ENCODE peak calls at places on chromosome 3, in nine cellular contexts. P is MM.1S, H is brain microvascular endothelial cell, L is NCI-H1048, Z is GM13977, Q is Daoy, O is AG08396, W is stomach, M is caudate nucleus. R is an unnamed sample.

GRCh38 chr3:933311-933710 is 159.5 kb upstream of the CNTN6 start:
- DNase-seq in W (no peak), O (no peak), M (no peak), Q (no peak), L (no peak), Z (no peak), P (no peak), H (no peak), R (peak)

GRCh38 chr3:69659180-69659915 is 79.9 kb upstream of the MITF start:
- DNase-seq in Z (no peak), H (no peak), W (no peak), Q (no peak), O (no peak), M (no peak), P (no peak), L (no peak), R (no peak)

GRCh38 chr3:141681390-141681780 is 56.7 kb upstream of the RNF7 start:
- DNase-seq in Z (no peak), H (no peak), L (no peak), O (no peak), Q (no peak), W (no peak), P (no peak), M (no peak), R (no peak)

GRCh38 chr3:81620813-81621212 is 140.6 kb downstream of the GBE1 start:
- DNase-seq in H (no peak), P (no peak), M (no peak), Q (no peak), L (no peak), Z (no peak), O (no peak), W (no peak), R (no peak)

GRCh38 chr3:35777065-35777464 is 137.7 kb downstream of the ARPP21 start:
- DNase-seq in M (no peak), Z (no peak), P (no peak), O (no peak), H (no peak), L (no peak), Q (no peak), W (no peak), R (no peak)

GRCh38 chr3:22007376-22007775 is 256.4 kb upstream of the ZNF385D start:
- DNase-seq in H (no peak), M (no peak), O (no peak), L (no peak), P (no peak), W (no peak), Q (no peak), Z (no peak), R (no peak)

GRCh38 chr3:170726976-170727661 is 141.2 kb upstream of the SLC7A14 start:
- DNase-seq in O (peak), L (no peak), H (peak), M (no peak), Z (no peak), W (no peak), Q (peak), P (no peak), R (no peak)

GRCh38 chr3:12545473-12545791 is at the start of gene MKRN2OS:
- DNase-seq in M (no peak), Z (no peak), H (no peak), L (no peak), Q (peak), P (no peak), W (peak), O (no peak), R (no peak)

GRCh38 chr3:16374047-16375019 is 109.3 kb downstream of the OXNAD1 start:
- DNase-seq in H (no peak), O (no peak), M (no peak), Z (no peak), W (no peak), Q (no peak), P (no peak), L (no peak), R (no peak)

GRCh38 chr3:106332884-106333283 is 464.1 kb upstream of the CBLB start:
- DNase-seq in P (no peak), W (no peak), L (no peak), O (no peak), Z (no peak), H (no peak), M (no peak), Q (peak), R (no peak)

GRCh38 chr3:140343211-140343610 is 334.7 kb upstream of the TRIM42 start:
- DNase-seq in Q (no peak), M (no peak), L (no peak), P (no peak), O (no peak), W (no peak), Z (no peak), H (no peak), R (no peak)

GRCh38 chr3:131338948-131339640 is 42.5 kb upstream of the NUDT16 start:
- DNase-seq in M (no peak), P (no peak), Z (no peak), Q (no peak), H (no peak), L (no peak), O (no peak), W (no peak), R (no peak)

GRCh38 chr3:14687360-14687759 is 12.4 kb downstream of the C3orf20 start:
- DNase-seq in Z (no peak), H (no peak), Q (no peak), L (no peak), W (no peak), M (no peak), P (peak), O (no peak), R (peak)

GRCh38 chr3:99128740-99129505 is 227.4 kb upstream of the DCBLD2 start:
- DNase-seq in P (no peak), M (no peak), O (peak), L (no peak), Z (no peak), W (no peak), Q (peak), H (peak), R (no peak)

GRCh38 chr3:152328841-152329240 is 60.1 kb downstream of the MBNL1 start:
- DNase-seq in Z (no peak), Q (peak), P (no peak), M (no peak), L (no peak), O (peak), W (no peak), H (peak), R (no peak)

GRCh38 chr3:42263354-42264346 is 2.3 kb downstream of the CCK start:
- DNase-seq in W (no peak), M (no peak), Z (peak), L (no peak), Q (no peak), P (no peak), O (no peak), H (no peak), R (peak)

GRCh38 chr3:13770390-13771169 is 109.3 kb downstream of the WNT7A start:
- DNase-seq in H (no peak), W (peak), L (no peak), O (no peak), M (no peak), P (no peak), Z (no peak), Q (peak), R (no peak)

GRCh38 chr3:172132159-172132586 is 92.8 kb downstream of the FNDC3B start:
- DNase-seq in O (no peak), M (no peak), Z (no peak), L (no peak), H (no peak), Q (no peak), W (no peak), P (no peak), R (no peak)

GRCh38 chr3:188316021-188316722 is 162.2 kb downstream of the LPP start:
- DNase-seq in L (no peak), O (no peak), W (no peak), Q (no peak), H (no peak), M (no peak), Z (no peak), P (no peak), R (no peak)

GRCh38 chr3:10389341-10389740 is 68.4 kb upstream of the SEC13 start:
- DNase-seq in W (no peak), P (no peak), M (no peak), Z (no peak), Q (no peak), H (no peak), L (no peak), O (no peak), R (no peak)

GRCh38 chr3:48088056-48088748 is 72.0 kb upstream of the MAP4 start:
- DNase-seq in L (no peak), O (peak), Z (no peak), P (no peak), H (peak), W (peak), M (no peak), Q (peak), R (peak)

GRCh38 chr3:138941259-138941885 is 5.6 kb downstream of the FOXL2 start:
- DNase-seq in Q (peak), P (peak), W (no peak), H (no peak), Z (no peak), O (peak), L (no peak), M (no peak), R (peak)

GRCh38 chr3:56323986-56324420 is 144.3 kb downstream of the ERC2 start:
- DNase-seq in H (peak), O (peak), Z (no peak), L (no peak), M (no peak), Q (peak), W (no peak), P (no peak), R (no peak)

GRCh38 chr3:23960649-23961048 is 15.6 kb downstream of the NR1D2 start:
- DNase-seq in M (no peak), O (no peak), Q (no peak), P (no peak), L (no peak), Z (no peak), H (no peak), W (no peak), R (no peak)